ENCODE peak calls at places on chromosomes 2 and 18, in six cellular contexts. U, H, L, Y, B and I are unnamed samples.

GRCh38 chr18:36075862-36076587 is 8.7 kb upstream of the RPRD1A start:
- DNase-seq in U (peak; percentile 75), H (peak; percentile 42), L (no peak), Y (no peak), B (peak; percentile 91), I (peak; percentile 90)

GRCh38 chr18:46462523-46462922 is 194.5 kb downstream of the LOXHD1 start:
- DNase-seq in U (no peak), H (no peak), L (no peak), Y (no peak), B (no peak), I (no peak)

GRCh38 chr2:226691265-226691664 is 108.4 kb downstream of the IRS1 start:
- DNase-seq in U (no peak), H (no peak), L (no peak), Y (no peak), B (no peak), I (no peak)

GRCh38 chr2:120536141-120536540 is 190.2 kb downstream of the INHBB start:
- DNase-seq in U (no peak), H (no peak), L (no peak), Y (no peak), B (no peak), I (no peak)

GRCh38 chr2:164717000-164717597 is 95.8 kb upstream of the GRB14 start:
- DNase-seq in U (peak; percentile 33), H (peak; percentile 61), L (no peak), Y (no peak), B (peak; percentile 49), I (peak; percentile 56)

GRCh38 chr2:59151805-59152204 is 910.7 kb upstream of the FANCL start:
- DNase-seq in U (no peak), H (no peak), L (no peak), Y (no peak), B (no peak), I (no peak)

GRCh38 chr2:3307901-3308300 is 69.7 kb downstream of the EIPR1 start:
- DNase-seq in U (no peak), H (no peak), L (no peak), Y (no peak), B (no peak), I (no peak)

GRCh38 chr2:147646999-147647588 is 197.7 kb upstream of the ACVR2A start:
- DNase-seq in U (no peak), H (no peak), L (no peak), Y (no peak), B (peak; percentile 15), I (no peak)

GRCh38 chr2:240585681-240586197 is 795 bp upstream of the CAPN10 start:
- DNase-seq in U (no peak), H (no peak), L (no peak), Y (no peak), B (no peak), I (no peak)

GRCh38 chr2:230135126-230135525 is 66.4 kb upstream of the SLC16A14 start:
- DNase-seq in U (no peak), H (no peak), L (no peak), Y (no peak), B (no peak), I (no peak)

GRCh38 chr2:68371138-68371537 is 6.1 kb downstream of the PLEK start:
- DNase-seq in U (no peak), H (no peak), L (no peak), Y (no peak), B (no peak), I (no peak)

GRCh38 chr2:80303006-80303741 is 1.4 kb downstream of the LRRTM1 start:
- DNase-seq in U (no peak), H (peak; percentile 21), L (peak; percentile 24), Y (no peak), B (peak; percentile 13), I (no peak)

GRCh38 chr2:180016937-180017336 is 9.8 kb upstream of the CWC22 start:
- DNase-seq in U (no peak), H (no peak), L (no peak), Y (no peak), B (no peak), I (no peak)

GRCh38 chr2:106068415-106068814 is 125.7 kb downstream of the UXS1 start:
- DNase-seq in U (no peak), H (no peak), L (no peak), Y (no peak), B (peak; percentile 28), I (no peak)

GRCh38 chr2:36376319-36376765 is 20.8 kb downstream of the CRIM1 start:
- DNase-seq in U (no peak), H (peak; percentile 81), L (no peak), Y (no peak), B (peak; percentile 65), I (peak; percentile 75)

GRCh38 chr18:58645398-58645797 is 16.5 kb upstream of the ALPK2 start:
- DNase-seq in U (peak; percentile 87), H (no peak), L (no peak), Y (no peak), B (no peak), I (no peak)

GRCh38 chr18:23037646-23038045 is 97.6 kb upstream of the CABLES1 start:
- DNase-seq in U (no peak), H (no peak), L (no peak), Y (no peak), B (no peak), I (no peak)

GRCh38 chr2:191601060-191601459 is 76.9 kb upstream of the NABP1 start:
- DNase-seq in U (no peak), H (no peak), L (no peak), Y (no peak), B (no peak), I (peak; percentile 16)

GRCh38 chr2:150141241-150142001 is 346.0 kb downstream of the RND3 start:
- DNase-seq in U (peak; percentile 32), H (no peak), L (no peak), Y (no peak), B (no peak), I (peak; percentile 30)

GRCh38 chr2:19120941-19121750 is 237.3 kb downstream of the OSR1 start:
- DNase-seq in U (peak; percentile 88), H (no peak), L (no peak), Y (no peak), B (peak; percentile 79), I (peak; percentile 90)

GRCh38 chr2:117411983-117412382 is 402.5 kb upstream of the DDX18 start:
- DNase-seq in U (no peak), H (no peak), L (no peak), Y (no peak), B (no peak), I (peak; percentile 11)

GRCh38 chr2:54081574-54081973 is 33.8 kb upstream of the ACYP2 start:
- DNase-seq in U (no peak), H (no peak), L (no peak), Y (no peak), B (no peak), I (peak; percentile 48)

GRCh38 chr2:81483254-81483653 is 1178.7 kb upstream of the LRRTM1 start:
- DNase-seq in U (no peak), H (no peak), L (no peak), Y (no peak), B (no peak), I (no peak)

GRCh38 chr2:240300840-240301239 is 134.6 kb upstream of the GPC1 start:
- DNase-seq in U (no peak), H (no peak), L (no peak), Y (no peak), B (no peak), I (no peak)

GRCh38 chr2:191328150-191328809 is 83.1 kb downstream of the MYO1B start:
- DNase-seq in U (no peak), H (no peak), L (no peak), Y (no peak), B (no peak), I (no peak)

GRCh38 chr18:25230658-25231326 is 121.2 kb downstream of the ZNF521 start:
- DNase-seq in U (peak; percentile 74), H (peak; percentile 39), L (peak; percentile 49), Y (no peak), B (peak; percentile 95), I (peak; percentile 5)

GRCh38 chr2:127173073-127173472 is 47.0 kb downstream of the CYP27C1 start:
- DNase-seq in U (peak; percentile 87), H (peak; percentile 33), L (no peak), Y (no peak), B (peak; percentile 92), I (peak; percentile 47)

GRCh38 chr18:42414756-42415454 is 459.9 kb downstream of the PIK3C3 start:
- DNase-seq in U (no peak), H (peak; percentile 25), L (no peak), Y (no peak), B (peak; percentile 47), I (peak; percentile 90)

GRCh38 chr18:73741946-73742345 is 405.7 kb downstream of the FBXO15 start:
- DNase-seq in U (peak; percentile 43), H (no peak), L (no peak), Y (no peak), B (peak; percentile 64), I (peak; percentile 25)

GRCh38 chr2:82993631-82994030 is 1465.4 kb downstream of the SUCLG1 start:
- DNase-seq in U (peak; percentile 71), H (peak; percentile 12), L (no peak), Y (no peak), B (no peak), I (peak; percentile 80)
- TF ChIP-seq CTCF in U (no peak), H (no peak), L (no peak), Y (no peak), B (no peak), I (no peak)

DNA sequence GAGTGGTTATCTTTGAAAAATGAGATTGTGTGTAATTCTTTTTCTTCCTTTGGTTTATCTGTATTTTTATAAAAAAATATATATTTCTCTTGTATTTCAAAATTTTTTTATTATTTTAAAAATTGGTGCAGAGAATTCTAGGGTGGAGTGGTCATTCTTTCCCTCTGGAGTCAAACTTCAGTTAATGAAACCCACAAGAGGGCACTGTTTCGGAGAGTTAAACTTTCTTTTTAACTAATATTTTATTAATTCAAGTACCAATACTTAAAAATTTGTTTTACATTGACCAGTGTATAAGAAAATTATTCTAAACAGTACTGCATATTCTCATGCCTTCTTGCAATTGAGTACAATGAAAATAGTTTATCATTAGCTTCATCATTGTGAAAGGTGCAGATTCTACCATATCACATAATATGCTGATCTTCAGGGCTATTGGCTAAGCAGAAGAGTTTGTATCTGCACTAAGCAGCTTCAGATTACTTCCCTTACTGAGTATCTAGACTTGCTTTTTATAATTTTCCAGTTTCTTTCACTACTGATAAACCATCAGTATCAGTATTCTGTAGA is 50.1 kb downstream of the HS1BP3 start:
- DNase-seq in U (no peak), H (no peak), L (no peak), Y (no peak), B (peak; percentile 70), I (no peak)
- TF ChIP-seq CTCF in U (peak; percentile 83), H (peak; percentile 67), L (peak; percentile 44), Y (no peak), B (peak; percentile 51), I (peak; percentile 30)

DNA sequence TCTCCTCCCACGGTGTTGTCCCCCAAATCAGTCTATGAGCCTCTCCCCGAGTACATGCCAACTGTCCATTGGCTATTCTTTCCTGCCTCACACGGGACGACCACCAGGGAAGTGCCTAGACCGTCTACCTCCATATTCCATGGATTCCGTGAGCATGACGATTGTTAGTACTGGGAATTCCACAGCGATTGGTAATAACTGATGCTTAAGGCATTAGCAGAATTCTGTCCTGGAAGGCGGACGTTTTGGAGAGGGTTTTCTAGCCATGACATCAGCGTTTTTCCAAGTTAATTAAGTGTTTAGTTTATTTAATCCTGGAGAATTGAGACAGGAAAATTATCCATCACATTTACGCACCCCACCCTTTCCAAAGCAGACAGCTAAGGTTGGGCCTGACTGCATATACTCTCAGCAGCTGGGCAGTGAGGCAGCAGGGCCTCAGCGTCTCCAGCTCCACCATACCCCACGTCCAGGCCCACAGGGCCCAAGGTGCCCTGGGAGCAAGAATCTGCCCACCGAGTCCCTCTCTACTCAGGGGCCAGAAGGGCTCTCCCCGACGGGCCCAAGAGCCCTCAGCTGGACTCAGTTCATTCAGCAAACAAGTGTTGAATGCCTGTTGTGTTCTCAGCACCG is 126.4 kb downstream of the SEPTIN10 start:
- DNase-seq in U (peak; percentile 77), H (no peak), L (no peak), Y (no peak), B (peak; percentile 89), I (no peak)
- TF ChIP-seq CTCF in U (no peak), H (no peak), L (no peak), Y (no peak), B (no peak), I (no peak)

GRCh38 chr18:11398625-11399024 is 210.8 kb upstream of the SLC35G4 start:
- DNase-seq in U (no peak), H (no peak), L (no peak), Y (no peak), B (peak; percentile 15), I (peak; percentile 10)
- TF ChIP-seq CTCF in U (peak; percentile 65), H (peak; percentile 15), L (peak; percentile 23), Y (no peak), B (peak; percentile 39), I (no peak)